ENCODE peak calls at places on chromosomes 3 and 15, in six cellular contexts. G is kidney epithelial cell; C is fibroblast of pulmonary artery; D is ovary; Q is CD8-positive, alpha-beta T cell; S is stomach. U is an unnamed sample.

GRCh38 chr3:134369231-134369741 is 5.0 kb downstream of the AMOTL2 start:
- DNase-seq in G (no peak), C (peak; percentile 87), D (no peak), Q (no peak), S (no peak), U (no peak)

GRCh38 chr3:78589242-78589641 is 1178.6 kb downstream of the ROBO1 start:
- DNase-seq in G (no peak), C (no peak), D (no peak), Q (no peak), S (no peak), U (no peak)

GRCh38 chr3:114231616-114232015 is 5.8 kb downstream of the ZNF80 start:
- DNase-seq in G (no peak), C (no peak), D (no peak), Q (peak; percentile 15), S (no peak), U (no peak)

GRCh38 chr3:50204804-50205718 is at the start of gene SLC38A3:
- DNase-seq in G (no peak), C (no peak), D (peak; percentile 56), Q (no peak), S (peak; percentile 39), U (no peak)

GRCh38 chr3:193791041-193792032 is 198.3 kb downstream of the OPA1 start:
- DNase-seq in G (no peak), C (no peak), D (no peak), Q (no peak), S (peak; percentile 60), U (no peak)

GRCh38 chr3:110027446-110027845 is 690.1 kb upstream of the DPPA4 start:
- DNase-seq in G (peak; percentile 59), C (peak; percentile 56), D (no peak), Q (no peak), S (no peak), U (peak; percentile 64)

GRCh38 chr3:192727032-192727847 is at the start of gene FGF12:
- DNase-seq in G (peak; percentile 28), C (peak; percentile 18), D (peak; percentile 20), Q (no peak), S (peak; percentile 55), U (peak; percentile 18)

GRCh38 chr15:59691194-59691805 is 2.2 kb upstream of the BNIP2 start:
- DNase-seq in G (no peak), C (peak; percentile 77), D (peak; percentile 63), Q (peak; percentile 10), S (peak; percentile 46), U (no peak)

GRCh38 chr3:119352235-119352634 is 58.1 kb downstream of the ARHGAP31 start:
- DNase-seq in G (no peak), C (peak; percentile 27), D (no peak), Q (no peak), S (no peak), U (no peak)

GRCh38 chr3:21913791-21914190 is 162.8 kb upstream of the ZNF385D start:
- DNase-seq in G (no peak), C (peak; percentile 23), D (no peak), Q (no peak), S (no peak), U (peak; percentile 38)

GRCh38 chr15:78050441-78050809 is 27.1 kb downstream of the TBC1D2B start:
- DNase-seq in G (no peak), C (peak; percentile 41), D (no peak), Q (no peak), S (no peak), U (no peak)

GRCh38 chr3:150365132-150365604 is 42.9 kb upstream of the TSC22D2 start:
- DNase-seq in G (peak; percentile 29), C (peak; percentile 52), D (no peak), Q (no peak), S (no peak), U (no peak)

GRCh38 chr3:13947912-13948311 is 68.0 kb upstream of the WNT7A start:
- DNase-seq in G (no peak), C (no peak), D (no peak), Q (no peak), S (no peak), U (no peak)

GRCh38 chr15:73926191-73927002 is at the start of gene LOXL1:
- DNase-seq in G (peak; percentile 61), C (peak; percentile 89), D (peak; percentile 76), Q (no peak), S (peak; percentile 70), U (no peak)

GRCh38 chr3:141845407-141846049 is 30.9 kb upstream of the ATP1B3 start:
- DNase-seq in G (no peak), C (no peak), D (no peak), Q (no peak), S (no peak), U (no peak)

GRCh38 chr15:49521802-49522201 is 98.8 kb downstream of the FGF7 start:
- DNase-seq in G (no peak), C (peak; percentile 36), D (no peak), Q (no peak), S (no peak), U (no peak)

GRCh38 chr3:151384741-151385174 is at the start of gene P2RY12:
- DNase-seq in G (no peak), C (no peak), D (no peak), Q (no peak), S (no peak), U (no peak)
- H3K4me3 ChIP-seq in G (no peak within 1 kb of the TSS), C (no peak within 1 kb of the TSS), D (peak within 1 kb of the TSS; percentile 25), Q (no peak within 1 kb of the TSS), S (peak within 1 kb of the TSS; percentile 13), U (no peak within 1 kb of the TSS)

GRCh38 chr3:124629492-124629891 is 100.8 kb upstream of the UMPS start:
- DNase-seq in G (no peak), C (no peak), D (no peak), Q (no peak), S (no peak), U (no peak)
- TF ChIP-seq CTCF in G (no peak), C (no peak), D (no peak), Q (no peak), S (no peak), U (no peak)

GRCh38 chr3:33790091-33790490 is 8.3 kb upstream of the PDCD6IP start:
- DNase-seq in G (no peak), C (no peak), D (no peak), Q (no peak), S (no peak), U (no peak)
- H3K4me3 ChIP-seq in G (no peak overlapping the region), C (no peak overlapping the region), D (no peak overlapping the region), Q (no peak overlapping the region), S (no peak overlapping the region), U (no peak overlapping the region)

DNA sequence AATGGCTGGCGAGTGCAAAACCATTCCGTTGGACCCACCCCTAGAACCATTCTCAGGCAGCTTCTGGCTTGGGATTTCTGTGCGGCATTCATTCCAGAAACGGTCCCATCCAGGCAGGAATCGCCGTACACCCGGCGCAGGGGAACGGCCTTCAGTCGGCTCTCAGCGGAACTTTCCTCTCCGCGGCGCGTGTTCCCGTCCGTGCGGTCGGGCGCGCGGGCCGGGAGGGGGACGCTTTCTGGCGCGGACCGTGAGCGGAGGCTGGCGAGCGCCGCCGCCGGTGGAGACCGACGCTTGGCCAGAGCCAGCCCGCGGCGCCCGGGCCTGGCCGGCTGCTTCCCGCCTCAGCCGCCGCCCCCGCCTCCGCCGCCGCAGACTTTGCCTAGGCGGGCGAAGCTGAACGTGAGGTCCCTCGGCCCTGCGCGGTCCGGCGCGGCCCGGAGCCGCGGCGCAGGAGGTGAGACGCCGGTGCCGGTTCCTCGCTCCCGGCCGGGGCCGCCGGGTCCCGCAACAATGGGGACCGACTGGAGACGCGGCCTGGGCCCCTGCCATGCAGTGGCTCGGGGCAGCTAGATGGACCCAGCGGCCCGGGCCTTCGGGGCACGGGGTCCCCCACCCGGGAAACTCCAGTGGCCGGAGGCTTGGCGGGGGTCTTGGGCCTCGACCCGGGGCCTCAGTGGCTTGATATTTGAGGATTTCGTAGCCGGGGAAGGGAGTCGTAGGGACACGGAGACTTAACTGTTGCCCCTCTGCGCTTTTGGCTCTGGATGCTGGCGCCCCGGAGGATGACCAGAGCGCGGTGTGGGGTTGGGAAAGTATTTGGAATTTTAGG is at the start of gene RAD54L2:
- DNase-seq in G (peak; percentile 25), C (peak; percentile 88), D (peak; percentile 75), Q (peak; percentile 53), S (peak; percentile 87), U (peak; percentile 39)
- TF ChIP-seq CTCF in G (no peak), C (no peak), D (no peak), Q (peak; percentile 33), S (no peak), U (no peak)

GRCh38 chr3:187288176-187288893 is 3.2 kb downstream of the MASP1 start:
- DNase-seq in G (no peak), C (no peak), D (no peak), Q (no peak), S (no peak), U (no peak)
- H3K4me3 ChIP-seq in G (no peak overlapping the region), C (no peak overlapping the region), D (peak overlapping the region; percentile 46), Q (no peak overlapping the region), S (no peak overlapping the region), U (no peak overlapping the region)

DNA sequence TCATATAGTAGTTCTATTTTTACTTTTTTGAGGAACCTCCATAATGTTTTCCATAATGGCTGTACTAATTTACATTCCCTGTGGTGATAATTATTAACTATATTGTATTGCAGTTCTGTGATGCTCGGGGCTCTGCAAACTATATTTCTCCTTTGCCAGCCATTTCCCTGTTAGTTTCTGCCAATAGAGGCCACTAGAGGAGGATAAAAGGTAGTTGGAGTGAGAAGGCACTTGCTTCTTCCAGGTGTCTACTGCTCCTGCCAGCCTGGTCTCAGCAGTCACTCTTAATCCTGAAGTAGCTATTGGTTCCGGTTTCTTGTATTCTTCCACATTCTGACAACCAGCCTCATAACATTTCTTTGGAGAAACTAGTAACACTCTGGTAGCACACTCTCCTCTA is 233.9 kb upstream of the GBE1 start:
- DNase-seq in G (no peak), C (no peak), D (no peak), Q (no peak), S (no peak), U (no peak)
- TF ChIP-seq CTCF in G (peak; percentile 21), C (no peak), D (no peak), Q (no peak), S (no peak), U (no peak)